ENCODE peak calls at places on chromosomes 13 and 19, in six cellular contexts. Z is stimulated activated CD8-positive, alpha-beta memory T cell treated with anti-CD3 and anti-CD28 coated beads, Interleukin-12 subunit alpha, Interleukin-12 subunit beta, amount 100 ng/mL, for 4 hours; E is WERI-Rb-1; J is NCI-H1417; T is Peyer's patch; Y is stimulated activated CD4-positive, alpha-beta T cell treated with anti-CD3 and anti-CD28 coated beads, Interleukin-4, amount 100 ng/mL, for 48 hours. Q is an unnamed sample.

GRCh38 chr13:102825921-102826706 is 19.7 kb upstream of the ERCC5 start:
- DNase-seq in Z (no peak), E (no peak), J (no peak), T (no peak), Y (no peak), Q (no peak)

GRCh38 chr19:15779756-15780476 is 7.5 kb upstream of the OR10H5 start:
- DNase-seq in Z (no peak), E (no peak), J (peak; percentile 20), T (no peak), Y (no peak), Q (no peak)

GRCh38 chr19:6861683-6862286 is 25.6 kb upstream of the ADGRE1 start:
- DNase-seq in Z (no peak), E (no peak), J (no peak), T (no peak), Y (no peak), Q (no peak)

GRCh38 chr13:100789481-100789880 is 114.9 kb upstream of the TMTC4 start:
- DNase-seq in Z (no peak), E (no peak), J (peak; percentile 48), T (no peak), Y (no peak), Q (no peak)

GRCh38 chr13:32134241-32134801 is 102.7 kb downstream of the FRY start:
- DNase-seq in Z (no peak), E (no peak), J (no peak), T (no peak), Y (no peak), Q (no peak)

GRCh38 chr19:45402469-45403070 is 2.3 kb downstream of the PPP1R13L start:
- DNase-seq in Z (no peak), E (no peak), J (no peak), T (peak; percentile 20), Y (no peak), Q (no peak)

GRCh38 chr19:5542665-5543064 is 25.1 kb downstream of the TINCR start:
- DNase-seq in Z (no peak), E (peak; percentile 51), J (peak; percentile 27), T (no peak), Y (no peak), Q (no peak)

GRCh38 chr13:51416107-51416506 is 36.7 kb downstream of the INTS6 start:
- DNase-seq in Z (no peak), E (no peak), J (no peak), T (no peak), Y (no peak), Q (no peak)

GRCh38 chr19:45473366-45474190 is 5.8 kb downstream of the FOSB start:
- DNase-seq in Z (no peak), E (no peak), J (no peak), T (no peak), Y (no peak), Q (no peak)

GRCh38 chr19:2495130-2495641 is 19.3 kb downstream of the GADD45B start:
- DNase-seq in Z (peak; percentile 17), E (no peak), J (peak; percentile 53), T (no peak), Y (no peak), Q (peak; percentile 88)

GRCh38 chr13:67231481-67231940 is 1.4 kb upstream of the PCDH9 start:
- DNase-seq in Z (no peak), E (no peak), J (no peak), T (no peak), Y (no peak), Q (no peak)

GRCh38 chr19:44960906-44961734 is 5.9 kb downstream of the CLPTM1 start:
- DNase-seq in Z (no peak), E (no peak), J (no peak), T (peak; percentile 60), Y (no peak), Q (no peak)

GRCh38 chr13:41708648-41709175 is 251.4 kb downstream of the RGCC start:
- DNase-seq in Z (no peak), E (no peak), J (no peak), T (no peak), Y (no peak), Q (no peak)

GRCh38 chr19:47232422-47233211 is 1.6 kb upstream of the BBC3 start:
- DNase-seq in Z (no peak), E (no peak), J (no peak), T (no peak), Y (no peak), Q (no peak)

GRCh38 chr13:73368608-73369007 is 309.8 kb downstream of the KLF5 start:
- DNase-seq in Z (no peak), E (no peak), J (no peak), T (no peak), Y (no peak), Q (no peak)

GRCh38 chr19:20182232-20182785 is 15.3 kb downstream of the ZNF486 start:
- DNase-seq in Z (no peak), E (no peak), J (peak; percentile 59), T (no peak), Y (no peak), Q (no peak)

GRCh38 chr19:14333101-14333871 is 48.0 kb upstream of the ADGRE5 start:
- DNase-seq in Z (no peak), E (no peak), J (no peak), T (no peak), Y (no peak), Q (no peak)

GRCh38 chr13:110680852-110681251 is 25.1 kb downstream of the CARS2 start:
- DNase-seq in Z (no peak), E (peak; percentile 65), J (no peak), T (no peak), Y (no peak), Q (no peak)

GRCh38 chr19:17020823-17021222 is 5.8 kb downstream of the CPAMD8 start:
- DNase-seq in Z (no peak), E (no peak), J (no peak), T (no peak), Y (no peak), Q (no peak)

GRCh38 chr13:59963827-59964226 is 199.9 kb downstream of the DIAPH3 start:
- DNase-seq in Z (no peak), E (no peak), J (no peak), T (no peak), Y (no peak), Q (no peak)

GRCh38 chr13:78603240-78603947 is at the start of gene POU4F1:
- DNase-seq in Z (peak; percentile 22), E (peak; percentile 88), J (peak; percentile 97), T (no peak), Y (peak; percentile 68), Q (no peak)

GRCh38 chr13:77386880-77387606 is 60.1 kb upstream of the MYCBP2 start:
- DNase-seq in Z (no peak), E (no peak), J (no peak), T (no peak), Y (no peak), Q (no peak)

GRCh38 chr13:64154514-64154913 is 2738.9 kb upstream of the PCDH20 start:
- DNase-seq in Z (no peak), E (no peak), J (no peak), T (no peak), Y (no peak), Q (no peak)

GRCh38 chr13:71625694-71626093 is 241.3 kb downstream of the DACH1 start:
- DNase-seq in Z (no peak), E (no peak), J (no peak), T (no peak), Y (no peak), Q (no peak)